ENCODE peak calls at places on chromosomes 6 and 20, in nine cellular contexts. H, K, T, A, Y, G, X, Z and E are unnamed samples. For H3K4me1 and H3K9me3, the result is how much of the 10 kb centered on the place peaks cover.

GRCh38 chr20:59920944-59921343 is 12.5 kb downstream of the SYCP2 start:
- DNase-seq in Z (no peak), K (no peak), A (no peak), Y (no peak), X (no peak), G (no peak), H (no peak), T (no peak), E (no peak)

GRCh38 chr6:34205466-34205865 is 31.2 kb upstream of the HMGA1 start:
- DNase-seq in A (no peak), H (no peak), G (no peak), Y (no peak), X (no peak), K (no peak), Z (no peak), T (no peak), E (no peak)

GRCh38 chr20:63534427-63534830 is 2.7 kb downstream of the PTK6 start:
- DNase-seq in T (no peak), Z (no peak), K (no peak), X (no peak), G (no peak), H (no peak), Y (no peak), A (no peak), E (no peak)

GRCh38 chr6:105804436-105804835 is 281.7 kb upstream of the PRDM1 start:
- DNase-seq in Y (no peak), T (no peak), G (no peak), A (no peak), Z (no peak), K (peak), H (no peak), X (no peak), E (no peak)

GRCh38 chr6:38713812-38714211 is 1.3 kb upstream of the DNAH8 start:
- DNase-seq in Z (no peak), H (no peak), K (no peak), A (no peak), Y (no peak), G (no peak), T (no peak), X (no peak), E (no peak)

GRCh38 chr6:121549741-121550140 is 114.3 kb downstream of the GJA1 start:
- DNase-seq in Y (no peak), Z (no peak), G (no peak), A (peak), X (no peak), K (peak), H (no peak), T (no peak), E (no peak)

GRCh38 chr6:1856381-1856780 is 246.7 kb downstream of the FOXC1 start:
- DNase-seq in Z (no peak), T (no peak), X (peak), G (no peak), K (peak), Y (no peak), H (peak), A (no peak), E (no peak)

GRCh38 chr20:45370571-45371204 is 7.4 kb downstream of the TP53TG5 start:
- DNase-seq in A (no peak), G (no peak), T (no peak), X (no peak), H (no peak), Y (no peak), Z (no peak), K (no peak), E (no peak)

GRCh38 chr20:48040491-48040890 is 255.2 kb upstream of the SULF2 start:
- DNase-seq in X (no peak), Z (no peak), H (no peak), K (no peak), Y (no peak), A (no peak), T (no peak), G (no peak), E (no peak)

GRCh38 chr6:41504526-41505021 is 41.6 kb upstream of the FOXP4 start:
- DNase-seq in T (no peak), Z (no peak), H (no peak), A (no peak), K (peak), X (no peak), G (no peak), Y (no peak), E (no peak)

GRCh38 chr6:73823832-73824231 is 127.8 kb downstream of the CD109 start:
- DNase-seq in H (no peak), X (no peak), Z (no peak), G (no peak), Y (no peak), T (no peak), K (no peak), A (no peak), E (no peak)

GRCh38 chr6:70415660-70416059 is 2.4 kb downstream of the FAM135A start:
- DNase-seq in G (no peak), T (no peak), A (no peak), H (no peak), X (no peak), Y (no peak), K (peak), Z (no peak), E (no peak)

GRCh38 chr20:51570755-51571469 is 28.4 kb upstream of the NFATC2 start:
- DNase-seq in T (no peak), Y (peak), G (no peak), X (no peak), A (no peak), Z (no peak), K (no peak), H (no peak), E (no peak)

GRCh38 chr6:109411034-109411433 is 28.8 kb upstream of the CD164 start:
- DNase-seq in Y (no peak), Z (no peak), H (no peak), T (no peak), G (no peak), X (no peak), A (no peak), K (no peak), E (no peak)

GRCh38 chr6:13600036-13600435 is 15.1 kb upstream of the NOL7 start:
- DNase-seq in G (no peak), Z (no peak), H (no peak), A (no peak), Y (no peak), X (no peak), K (peak), T (no peak), E (no peak)

GRCh38 chr6:44115866-44116265 is 11.4 kb downstream of the MRPL14 start:
- DNase-seq in A (no peak), X (no peak), Y (no peak), H (no peak), T (no peak), K (peak), G (no peak), Z (no peak), E (no peak)

GRCh38 chr20:40564997-40565680 is 123.9 kb downstream of the MAFB start:
- DNase-seq in X (no peak), Y (no peak), H (no peak), A (no peak), Z (no peak), G (no peak), T (no peak), K (peak), E (no peak)

GRCh38 chr6:100808638-100809275 is 72.4 kb downstream of the ASCC3 start:
- DNase-seq in Y (no peak), Z (no peak), X (no peak), G (no peak), A (no peak), K (peak), T (no peak), H (no peak), E (no peak)

GRCh38 chr6:116945809-116946208 is 68.8 kb downstream of the RFX6 start:
- DNase-seq in H (no peak), G (no peak), A (no peak), K (peak), X (no peak), T (no peak), Y (no peak), Z (no peak), E (no peak)

GRCh38 chr20:6178537-6178936 is 55.7 kb upstream of the FERMT1 start:
- DNase-seq in K (peak), A (no peak), Y (peak), Z (no peak), H (no peak), T (no peak), G (no peak), X (peak), E (no peak)

GRCh38 chr6:38470548-38470947 is 169.2 kb downstream of the BTBD9 start:
- DNase-seq in K (no peak), Y (peak), H (no peak), X (no peak), Z (no peak), T (no peak), G (no peak), A (no peak), E (no peak)

GRCh38 chr6:160005861-160006540 is 37.1 kb downstream of the IGF2R start:
- DNase-seq in Z (no peak), X (no peak), Y (no peak), H (no peak), K (peak), A (no peak), T (peak), G (peak), E (no peak)

GRCh38 chr20:22775671-22776139 is 191.3 kb upstream of the FOXA2 start:
- DNase-seq in T (no peak), K (peak), H (no peak), Z (peak), G (no peak), A (peak), X (no peak), Y (no peak), E (no peak)

GRCh38 chr20:11235058-11235457 is 561.3 kb upstream of the JAG1 start:
- DNase-seq in Y (no peak), G (no peak), T (no peak), H (no peak), K (peak), Z (no peak), A (peak), X (no peak), E (no peak)

GRCh38 chr20:57427239-57428127 is 36.3 kb downstream of the RBM38 start:
- DNase-seq in A (no peak), H (no peak), Z (no peak), Y (no peak), X (no peak), T (no peak), K (no peak), G (peak), E (no peak)

GRCh38 chr20:36848078-36848660 is 27.8 kb upstream of the TLDC2 start:
- DNase-seq in G (no peak), A (peak), Z (no peak), X (no peak), T (no peak), K (peak), Y (peak), H (no peak), E (no peak)

GRCh38 chr20:36847710-36848040 is 28.3 kb upstream of the TLDC2 start:
- DNase-seq in G (no peak), Z (no peak), H (no peak), K (no peak), A (no peak), T (no peak), Y (no peak), X (no peak), E (no peak)

GRCh38 chr20:36847009-36847709 is 28.8 kb upstream of the TLDC2 start:
- DNase-seq in G (no peak), K (peak), X (no peak), Y (peak), T (no peak), Z (peak), H (peak), A (no peak), E (no peak)

GRCh38 chr20:36849333-36850065 is 26.4 kb upstream of the TLDC2 start:
- DNase-seq in X (peak), K (no peak), T (no peak), H (no peak), Y (no peak), G (no peak), A (no peak), Z (no peak), E (no peak)

DNA sequence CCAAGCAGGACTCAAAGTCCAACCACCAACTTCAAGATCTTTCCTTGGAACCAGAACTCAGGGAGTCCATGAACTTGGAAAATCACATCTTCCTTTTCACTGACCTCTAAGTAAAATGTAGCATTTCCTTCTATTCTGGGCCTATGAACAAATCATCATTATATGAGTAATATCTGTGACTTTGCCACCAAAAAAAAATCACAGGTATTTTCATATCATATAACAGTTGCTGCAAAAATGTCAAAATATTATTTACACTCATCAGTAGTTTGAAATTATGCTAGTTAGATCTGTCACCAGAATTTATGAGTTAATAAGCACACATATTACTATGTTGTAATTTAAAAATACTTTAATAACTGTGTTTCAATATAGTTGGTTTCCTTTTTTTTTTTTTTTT is 27.3 kb upstream of the TLDC2 start:
- DNase-seq in K (no peak), G (no peak), X (no peak), A (no peak), H (no peak), Y (no peak), T (no peak), Z (no peak), E (no peak)
- H3K4me1 ChIP-seq in K (half or more), G (under half), X (half or more), A (under half), H (half or more), Y (under half), T (half or more), Z (under half), E (under half)

GRCh38 chr6:137163732-137164318 is 9.6 kb downstream of the IL22RA2 start:
- DNase-seq in T (no peak), K (no peak), H (no peak), A (no peak), Z (no peak), Y (no peak), X (no peak), G (no peak), E (no peak)
- H3K9me3 ChIP-seq in T (under half), K (under half), H (under half), A (under half), Z (under half), Y (under half), X (under half), G (under half), E (under half)

DNA sequence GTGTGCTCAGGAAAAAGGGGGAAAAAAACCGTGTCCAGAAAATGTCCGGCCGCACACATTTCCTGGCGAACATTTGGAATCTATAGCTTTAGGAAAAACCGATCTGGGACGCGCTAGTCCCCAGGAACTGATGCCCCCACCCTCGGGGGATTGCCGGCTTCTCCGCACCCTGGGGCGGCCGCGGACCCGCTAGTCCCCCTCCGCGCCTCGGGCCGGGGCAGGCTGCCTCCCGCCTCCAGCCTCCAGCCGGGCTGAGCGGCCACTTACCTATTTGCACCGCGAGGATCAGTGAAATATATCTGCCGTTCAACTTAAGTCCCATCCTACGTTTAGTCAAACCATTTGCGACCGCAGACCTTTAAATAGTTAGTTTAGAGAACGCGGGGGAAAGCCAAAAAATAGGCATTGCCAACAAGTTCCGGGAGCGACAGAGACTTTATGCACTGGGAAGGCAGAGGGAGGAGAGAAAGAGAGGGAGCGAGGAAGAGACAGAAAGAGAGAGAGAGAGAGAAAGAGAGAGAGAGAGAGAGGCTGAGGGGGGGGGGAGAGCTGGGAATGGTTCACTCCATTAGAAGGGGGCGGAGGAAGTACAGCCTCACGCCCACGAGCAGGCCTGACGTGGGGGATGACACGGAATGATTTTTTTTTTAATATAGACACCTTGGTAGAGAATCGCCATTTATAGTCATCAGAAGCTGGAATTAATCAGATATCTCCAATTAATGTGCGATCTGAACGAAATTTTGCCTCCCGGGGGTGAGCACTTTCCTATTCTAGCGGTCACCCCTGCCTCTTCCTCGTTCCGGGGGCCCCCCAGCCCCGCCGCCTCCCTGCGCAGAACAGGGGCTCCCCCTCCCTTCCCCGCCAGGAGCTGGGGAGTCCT is at the start of gene NRN1:
- DNase-seq in Y (no peak), G (peak), Z (no peak), A (no peak), T (no peak), X (peak), H (no peak), K (no peak), E (no peak)
- H3K4me1 ChIP-seq in Y (under half), G (under half), Z (under half), A (under half), T (under half), X (under half), H (under half), K (under half), E (under half)

GRCh38 chr6:118092086-118092485 is 185.0 kb downstream of the SLC35F1 start:
- DNase-seq in A (no peak), Z (no peak), K (no peak), T (no peak), G (no peak), Y (no peak), H (no peak), X (no peak), E (no peak)
- H3K9me3 ChIP-seq in A (under half), Z (under half), K (under half), T (under half), G (under half), Y (under half), H (under half), X (under half), E (under half)

DNA sequence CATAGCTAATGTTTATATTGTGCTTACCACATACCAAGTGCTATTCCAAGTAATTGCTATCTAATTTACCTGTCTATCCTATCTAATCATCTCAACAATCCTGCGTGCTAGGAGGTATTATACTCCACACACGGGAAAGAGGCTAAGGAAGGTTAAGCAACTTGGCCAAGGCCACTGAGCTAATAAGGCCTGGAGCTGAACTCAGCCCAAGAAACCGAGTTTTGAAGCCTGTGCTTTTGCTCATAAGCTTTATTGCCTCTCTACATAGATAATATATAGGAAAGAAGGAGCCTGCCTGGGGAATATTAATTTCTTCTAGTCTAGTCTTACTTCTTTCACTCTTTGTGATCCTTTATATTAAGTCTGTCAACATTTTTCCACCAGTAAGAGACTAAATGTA is 67.8 kb upstream of the ADGRF4 start:
- DNase-seq in A (no peak), Z (no peak), X (no peak), H (no peak), Y (no peak), T (no peak), G (no peak), K (no peak), E (no peak)
- H3K4me1 ChIP-seq in A (under half), Z (under half), X (under half), H (under half), Y (under half), T (under half), G (under half), K (under half), E (under half)